ENCODE peak calls at places on chromosomes 7 and 10, in nine cellular contexts. F is upper lobe of right lung, K is HL-60, Q is foreskin fibroblast, C is ovary, N is HCT116, T is HFF-Myc, I is tibial artery, J is adrenal gland. A is an unnamed sample.

GRCh38 chr10:37403776-37404175 is 278.4 kb downstream of the ANKRD30A start:
- DNase-seq in F (no peak), Q (no peak), T (no peak), I (no peak), C (no peak), N (no peak), K (no peak), J (no peak), A (no peak)

GRCh38 chr7:70647801-70648491 is 484.0 kb upstream of the GALNT17 start:
- DNase-seq in F (no peak), T (peak), I (no peak), N (no peak), C (no peak), Q (no peak), K (no peak), J (peak), A (peak)

GRCh38 chr7:74612015-74612829 is 45.3 kb upstream of the GTF2I start:
- DNase-seq in F (peak), C (no peak), N (no peak), Q (no peak), J (peak), I (no peak), T (no peak), K (no peak), A (peak)

GRCh38 chr7:50727072-50727471 is 55.6 kb downstream of the GRB10 start:
- DNase-seq in C (no peak), T (no peak), N (no peak), I (no peak), K (no peak), Q (no peak), J (no peak), F (no peak), A (no peak)

GRCh38 chr7:116859323-116859722 is 3.1 kb upstream of the CAPZA2 start:
- DNase-seq in I (no peak), N (no peak), J (no peak), Q (peak), C (no peak), T (peak), F (no peak), K (peak), A (peak)

GRCh38 chr7:85184599-85185354 is 2.1 kb downstream of the SEMA3D start:
- DNase-seq in T (peak), I (peak), Q (peak), J (peak), C (peak), F (peak), K (no peak), N (no peak), A (peak)

GRCh38 chr7:105600720-105601550 is 19.6 kb upstream of the EFCAB10 start:
- DNase-seq in K (no peak), T (no peak), I (no peak), N (no peak), F (peak), Q (no peak), C (no peak), J (no peak), A (peak)

GRCh38 chr10:32983333-32983909 is 25.4 kb upstream of the ITGB1 start:
- DNase-seq in K (no peak), F (no peak), N (peak), C (no peak), T (no peak), Q (peak), J (no peak), I (no peak), A (peak)

GRCh38 chr7:27175626-27176342 is 1.7 kb upstream of the HOXA10 start:
- DNase-seq in T (no peak), J (no peak), F (peak), Q (peak), N (no peak), I (peak), K (no peak), C (no peak), A (no peak)

GRCh38 chr10:130409931-130410330 is 273.7 kb downstream of the GLRX3 start:
- DNase-seq in J (no peak), K (no peak), F (no peak), N (no peak), T (no peak), C (no peak), Q (no peak), I (no peak), A (no peak)

GRCh38 chr7:138784692-138785091 is 13.1 kb upstream of the TMEM213 start:
- DNase-seq in J (no peak), K (no peak), T (no peak), I (no peak), C (no peak), F (no peak), N (no peak), Q (no peak), A (no peak)

GRCh38 chr10:8014649-8015048 is 39.8 kb upstream of the GATA3 start:
- DNase-seq in N (no peak), K (no peak), T (no peak), Q (no peak), J (no peak), C (no peak), I (no peak), F (no peak), A (no peak)

GRCh38 chr7:38709123-38709522 is 78.0 kb upstream of the AMPH start:
- DNase-seq in T (no peak), N (no peak), J (no peak), K (no peak), Q (no peak), I (no peak), F (no peak), C (no peak), A (no peak)

GRCh38 chr10:33098966-33099663 is 141.1 kb upstream of the ITGB1 start:
- DNase-seq in N (no peak), K (no peak), F (no peak), I (no peak), J (no peak), T (no peak), Q (no peak), C (no peak), A (peak)

GRCh38 chr7:69722836-69723235 is 124.6 kb downstream of the AUTS2 start:
- DNase-seq in K (no peak), J (no peak), N (no peak), C (no peak), F (no peak), Q (peak), T (no peak), I (no peak), A (peak)

GRCh38 chr7:74280985-74281384 is 8.2 kb upstream of the CLIP2 start:
- DNase-seq in I (no peak), N (no peak), T (no peak), K (no peak), Q (peak), F (no peak), C (no peak), J (peak), A (no peak)

GRCh38 chr7:132919776-132920175 is 162.1 kb downstream of the CHCHD3 start:
- DNase-seq in C (no peak), I (no peak), J (no peak), N (no peak), F (no peak), Q (peak), T (no peak), K (no peak), A (peak)

GRCh38 chr7:44145419-44145968 is 4.4 kb upstream of the MYL7 start:
- DNase-seq in I (no peak), C (peak), J (peak), K (no peak), Q (peak), F (no peak), N (no peak), T (no peak), A (no peak)

GRCh38 chr10:52318136-52318810 is 4.2 kb downstream of the DKK1 start:
- DNase-seq in K (no peak), C (no peak), J (no peak), Q (peak), T (no peak), F (no peak), I (no peak), N (no peak), A (peak)

GRCh38 chr10:86443069-86443468 is 76.5 kb upstream of the GRID1 start:
- DNase-seq in K (no peak), F (no peak), Q (peak), C (no peak), N (no peak), J (no peak), I (no peak), T (no peak), A (peak)

GRCh38 chr7:122300607-122301079 is 3.9 kb downstream of the FEZF1 start:
- DNase-seq in N (no peak), C (no peak), Q (no peak), T (no peak), I (no peak), J (no peak), K (no peak), F (no peak), A (peak)

GRCh38 chr7:70696139-70696782 is 435.7 kb upstream of the GALNT17 start:
- DNase-seq in J (no peak), Q (no peak), F (no peak), T (no peak), C (no peak), N (no peak), K (no peak), I (no peak), A (peak)

GRCh38 chr10:60434418-60435046 is 44.9 kb upstream of the ANK3 start:
- DNase-seq in T (peak), C (no peak), Q (peak), N (peak), F (no peak), K (peak), I (peak), J (peak), A (peak)

GRCh38 chr7:416761-417624 is 102.7 kb downstream of the PDGFA start:
- DNase-seq in T (no peak), N (no peak), C (no peak), I (no peak), K (no peak), F (peak), J (no peak), Q (no peak), A (no peak)

GRCh38 chr10:18238875-18239485 is 98.8 kb downstream of the CACNB2 start:
- DNase-seq in T (peak), F (no peak), N (peak), I (no peak), J (peak), Q (peak), C (no peak), K (no peak), A (peak)

GRCh38 chr7:50351267-50351666 is 46.8 kb downstream of the IKZF1 start:
- DNase-seq in F (no peak), I (no peak), K (no peak), T (no peak), N (no peak), Q (no peak), J (no peak), C (no peak), A (no peak)

GRCh38 chr7:111198255-111198654 is 107.3 kb downstream of the LRRN3 start:
- DNase-seq in K (no peak), Q (peak), J (no peak), F (no peak), I (no peak), T (peak), N (peak), C (no peak), A (peak)

GRCh38 chr10:34217524-34217923 is 597.6 kb downstream of the PARD3 start:
- DNase-seq in I (no peak), T (no peak), F (no peak), J (no peak), N (no peak), Q (no peak), C (no peak), K (no peak), A (no peak)

GRCh38 chr10:28891058-28891713 is 213.9 kb downstream of the BAMBI start:
- DNase-seq in N (no peak), T (no peak), Q (no peak), F (no peak), J (no peak), C (no peak), I (no peak), K (no peak), A (no peak)

GRCh38 chr10:91409869-91410637 is at the start of gene HECTD2:
- DNase-seq in K (no peak), J (peak), I (peak), F (peak), C (peak), T (no peak), Q (peak), N (peak), A (peak)

GRCh38 chr7:41652265-41652664 is 50.6 kb downstream of the INHBA start:
- DNase-seq in K (no peak), T (peak), J (no peak), Q (peak), N (no peak), F (no peak), I (no peak), C (no peak), A (peak)

GRCh38 chr7:137810248-137810647 is 36.5 kb downstream of the DGKI start:
- DNase-seq in F (no peak), T (no peak), J (no peak), N (no peak), I (no peak), K (no peak), Q (no peak), C (no peak), A (no peak)

GRCh38 chr10:112240441-112240840 is 42.8 kb upstream of the TECTB start:
- DNase-seq in I (no peak), K (no peak), F (no peak), C (no peak), T (no peak), Q (no peak), N (no peak), J (no peak), A (no peak)

GRCh38 chr7:2525161-2525930 is 5.8 kb downstream of the LFNG start:
- DNase-seq in J (no peak), T (no peak), N (no peak), Q (no peak), I (no peak), K (no peak), F (no peak), C (no peak), A (no peak)

GRCh38 chr10:5623081-5623748 is 43.2 kb downstream of the ASB13 start:
- DNase-seq in T (no peak), F (peak), I (peak), N (peak), Q (peak), C (peak), J (peak), K (no peak), A (peak)

GRCh38 chr10:2978111-2978510 is 89.2 kb upstream of the PFKP start:
- DNase-seq in T (no peak), Q (peak), C (no peak), F (no peak), K (no peak), N (peak), J (no peak), I (no peak), A (peak)

GRCh38 chr7:139936760-139937310 is 107.8 kb downstream of the TBXAS1 start:
- DNase-seq in C (no peak), K (peak), J (peak), Q (peak), I (no peak), N (no peak), T (no peak), F (no peak), A (peak)

GRCh38 chr7:98034044-98035035 is 44.3 kb upstream of the OCM2 start:
- DNase-seq in Q (peak), T (no peak), J (peak), K (no peak), I (no peak), F (no peak), C (peak), N (no peak), A (no peak)

GRCh38 chr7:155521007-155521742 is 25.2 kb downstream of the CNPY1 start:
- DNase-seq in N (no peak), I (no peak), T (no peak), C (no peak), J (no peak), K (no peak), F (no peak), Q (no peak), A (no peak)

GRCh38 chr7:155517969-155518368 is 28.4 kb downstream of the CNPY1 start:
- DNase-seq in T (no peak), I (no peak), Q (no peak), N (no peak), J (no peak), C (no peak), K (no peak), F (peak), A (no peak)

GRCh38 chr7:155521743-155522398 is 24.5 kb downstream of the CNPY1 start:
- DNase-seq in F (no peak), K (no peak), T (no peak), J (no peak), I (no peak), N (no peak), C (no peak), Q (no peak), A (no peak)

GRCh38 chr7:155518633-155519032 is 27.7 kb downstream of the CNPY1 start:
- DNase-seq in C (no peak), F (peak), T (no peak), Q (no peak), N (no peak), I (no peak), K (no peak), J (no peak), A (no peak)

DNA sequence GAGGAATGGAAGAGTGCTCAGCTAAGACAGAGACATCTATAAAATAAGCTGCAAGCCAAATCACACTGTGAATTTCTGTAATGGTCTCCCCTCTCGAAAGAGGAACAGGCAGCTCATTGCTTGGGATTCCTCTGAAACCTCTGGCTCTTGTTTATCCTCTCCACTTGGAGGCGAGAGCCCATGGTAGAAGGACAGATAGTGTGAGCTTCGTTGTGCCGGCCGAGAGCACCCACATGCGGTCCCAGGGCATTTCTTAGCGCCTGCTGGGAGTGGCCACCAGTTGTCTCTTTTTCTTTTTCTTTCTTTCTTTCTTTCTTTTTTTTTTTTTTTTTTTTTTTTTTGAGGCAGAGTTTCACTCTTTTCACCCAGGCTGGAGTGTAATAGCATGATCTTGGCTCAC is 26.2 kb downstream of the CNPY1 start:
- DNase-seq in C (no peak), N (no peak), K (no peak), T (no peak), I (no peak), F (no peak), J (no peak), Q (no peak), A (no peak)
- TF ChIP-seq CTCF in C (no peak), N (no peak), K (no peak), T (no peak), I (no peak), F (no peak), J (no peak), Q (no peak), A (no peak)

GRCh38 chr7:6516387-6516983 is 34.8 kb downstream of the GRID2IP start:
- DNase-seq in I (peak), N (peak), Q (peak), F (peak), C (peak), J (peak), T (peak), K (peak), A (peak)
- H3K4me3 ChIP-seq in I (peak), N (no peak), Q (peak), F (peak), C (peak), J (peak), T (no peak), K (peak), A (no peak)

DNA sequence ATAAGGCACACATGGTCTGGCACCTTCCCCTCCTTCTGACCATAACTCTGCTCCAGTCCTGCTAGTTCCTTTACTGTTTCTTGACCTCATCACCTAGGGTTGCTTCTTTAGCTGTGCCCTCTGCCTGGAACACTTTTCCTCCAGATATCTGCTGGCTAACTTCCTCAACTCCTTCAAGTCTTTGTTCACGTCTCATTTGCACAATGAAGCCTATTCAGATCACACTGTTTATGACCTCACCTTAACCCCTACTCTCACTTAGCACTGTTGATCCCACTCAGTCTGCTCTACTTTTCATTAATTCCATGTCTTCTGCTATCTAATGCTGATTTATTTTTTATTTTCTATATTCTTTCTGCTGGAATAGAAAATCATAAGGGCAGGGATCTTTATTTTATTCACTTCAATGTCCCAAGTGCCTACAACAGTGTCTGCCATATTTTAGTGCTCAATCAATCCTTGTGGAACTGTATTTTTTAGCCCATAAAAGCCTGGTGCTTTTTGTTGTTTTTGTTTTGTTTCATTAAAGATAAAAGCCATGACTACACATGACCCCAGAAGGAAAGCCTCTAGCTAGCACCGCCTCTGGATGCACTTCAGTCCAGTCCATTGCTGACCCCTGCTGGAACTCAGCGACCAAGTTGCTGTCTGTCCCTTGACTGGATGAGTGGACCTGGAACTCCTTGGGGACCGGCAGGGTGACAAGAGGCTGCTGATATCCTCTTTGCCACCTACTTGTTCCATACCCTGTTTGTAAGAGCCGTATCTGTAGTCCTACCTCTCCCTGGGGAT is 12.3 kb downstream of the KLF14 start:
- DNase-seq in N (peak), Q (peak), F (peak), I (peak), J (peak), K (peak), T (peak), C (peak), A (peak)
- TF ChIP-seq CTCF in N (peak), Q (peak), F (peak), I (peak), J (peak), K (no peak), T (peak), C (peak), A (peak)

DNA sequence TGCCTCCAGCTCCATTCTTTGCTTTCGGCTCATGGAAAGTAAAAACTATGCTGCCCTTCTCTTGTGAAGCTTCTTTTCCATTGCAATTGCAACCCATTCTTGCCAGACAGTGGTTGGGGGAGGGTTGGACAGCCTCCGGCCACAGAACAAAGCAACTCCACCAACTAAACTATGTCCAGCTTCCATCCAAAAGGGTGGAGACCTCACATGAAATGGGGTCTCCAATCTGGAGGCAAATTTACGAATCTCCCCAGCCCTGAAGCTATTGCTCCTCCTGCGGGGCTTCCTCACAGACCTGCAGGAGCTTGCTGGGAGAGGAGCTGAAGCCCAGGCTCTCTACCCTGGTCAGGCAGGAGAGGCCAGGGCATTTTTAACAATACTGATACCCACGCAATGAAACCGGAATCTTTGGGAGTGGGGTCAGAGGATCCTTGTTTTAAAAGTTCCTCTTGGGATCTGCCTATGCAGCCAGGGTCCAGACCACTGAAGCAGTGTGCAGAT is 576 bp downstream of the GPNMB start:
- DNase-seq in T (no peak), Q (peak), I (no peak), N (no peak), C (no peak), F (no peak), J (no peak), K (no peak), A (no peak)
- H3K4me3 ChIP-seq in T (peak), Q (peak), I (peak), N (no peak), C (peak), F (peak), J (peak), K (peak), A (peak)